ENCODE peak calls at places on chromosomes 11 and 22, in six cellular contexts. One of them, this sample, is unnamed.

GRCh38 chr22:19799322-19800190 is 39.0 kb downstream of the TBX1 start:
- DNase-seq in M059J: peak
- DNase-seq in ACHN: no peak
- DNase-seq in anterior cingulate cortex: no peak
- DNase-seq in stimulated activated CD4-positive, alpha-beta T cell treated with anti-CD3 and anti-CD28 coated beads, TNF-alpha, amount 100 ng/mL, for 1 hour: no peak
- DNase-seq in upper lobe of right lung: no peak
- DNase-seq in this sample: no peak

GRCh38 chr11:86180415-86180814 is 64.1 kb upstream of the EED start:
- DNase-seq in M059J: no peak
- DNase-seq in ACHN: no peak
- DNase-seq in anterior cingulate cortex: no peak
- DNase-seq in stimulated activated CD4-positive, alpha-beta T cell treated with anti-CD3 and anti-CD28 coated beads, TNF-alpha, amount 100 ng/mL, for 1 hour: no peak
- DNase-seq in upper lobe of right lung: no peak
- DNase-seq in this sample: no peak

GRCh38 chr11:132604446-132604845 is 927.9 kb downstream of the OPCML start:
- DNase-seq in M059J: peak
- DNase-seq in ACHN: no peak
- DNase-seq in anterior cingulate cortex: no peak
- DNase-seq in stimulated activated CD4-positive, alpha-beta T cell treated with anti-CD3 and anti-CD28 coated beads, TNF-alpha, amount 100 ng/mL, for 1 hour: no peak
- DNase-seq in upper lobe of right lung: no peak
- DNase-seq in this sample: no peak

GRCh38 chr11:69278091-69278867 is 15.7 kb upstream of the MYEOV start:
- DNase-seq in M059J: no peak
- DNase-seq in ACHN: no peak
- DNase-seq in anterior cingulate cortex: no peak
- DNase-seq in stimulated activated CD4-positive, alpha-beta T cell treated with anti-CD3 and anti-CD28 coated beads, TNF-alpha, amount 100 ng/mL, for 1 hour: no peak
- DNase-seq in upper lobe of right lung: peak
- DNase-seq in this sample: no peak

GRCh38 chr11:3962406-3962840 is 107.0 kb downstream of the STIM1 start:
- DNase-seq in M059J: no peak
- DNase-seq in ACHN: no peak
- DNase-seq in anterior cingulate cortex: no peak
- DNase-seq in stimulated activated CD4-positive, alpha-beta T cell treated with anti-CD3 and anti-CD28 coated beads, TNF-alpha, amount 100 ng/mL, for 1 hour: no peak
- DNase-seq in upper lobe of right lung: no peak
- DNase-seq in this sample: no peak

GRCh38 chr11:24496728-24497396 is at the start of gene LUZP2:
- DNase-seq in M059J: peak
- DNase-seq in ACHN: peak
- DNase-seq in anterior cingulate cortex: no peak
- DNase-seq in stimulated activated CD4-positive, alpha-beta T cell treated with anti-CD3 and anti-CD28 coated beads, TNF-alpha, amount 100 ng/mL, for 1 hour: no peak
- DNase-seq in upper lobe of right lung: peak
- DNase-seq in this sample: peak

GRCh38 chr22:23401111-23401909 is 178.8 kb downstream of the IGLL1 start:
- DNase-seq in M059J: peak
- DNase-seq in ACHN: peak
- DNase-seq in anterior cingulate cortex: no peak
- DNase-seq in stimulated activated CD4-positive, alpha-beta T cell treated with anti-CD3 and anti-CD28 coated beads, TNF-alpha, amount 100 ng/mL, for 1 hour: no peak
- DNase-seq in upper lobe of right lung: peak
- DNase-seq in this sample: no peak

GRCh38 chr11:129247129-129247528 is 55.0 kb upstream of the ARHGAP32 start:
- DNase-seq in M059J: peak
- DNase-seq in ACHN: no peak
- DNase-seq in anterior cingulate cortex: no peak
- DNase-seq in stimulated activated CD4-positive, alpha-beta T cell treated with anti-CD3 and anti-CD28 coated beads, TNF-alpha, amount 100 ng/mL, for 1 hour: no peak
- DNase-seq in upper lobe of right lung: no peak
- DNase-seq in this sample: no peak

GRCh38 chr22:44344407-44344806 is 31.7 kb upstream of the SHISAL1 start:
- DNase-seq in M059J: no peak
- DNase-seq in ACHN: no peak
- DNase-seq in anterior cingulate cortex: no peak
- DNase-seq in stimulated activated CD4-positive, alpha-beta T cell treated with anti-CD3 and anti-CD28 coated beads, TNF-alpha, amount 100 ng/mL, for 1 hour: no peak
- DNase-seq in upper lobe of right lung: no peak
- DNase-seq in this sample: no peak

GRCh38 chr11:36458129-36458918 is 51.7 kb downstream of the TRAF6 start:
- DNase-seq in M059J: no peak
- DNase-seq in ACHN: no peak
- DNase-seq in anterior cingulate cortex: no peak
- DNase-seq in stimulated activated CD4-positive, alpha-beta T cell treated with anti-CD3 and anti-CD28 coated beads, TNF-alpha, amount 100 ng/mL, for 1 hour: no peak
- DNase-seq in upper lobe of right lung: no peak
- DNase-seq in this sample: no peak

GRCh38 chr11:4090258-4090657 is 4.3 kb upstream of the RRM1 start:
- DNase-seq in M059J: no peak
- DNase-seq in ACHN: no peak
- DNase-seq in anterior cingulate cortex: no peak
- DNase-seq in stimulated activated CD4-positive, alpha-beta T cell treated with anti-CD3 and anti-CD28 coated beads, TNF-alpha, amount 100 ng/mL, for 1 hour: no peak
- DNase-seq in upper lobe of right lung: no peak
- DNase-seq in this sample: no peak

GRCh38 chr22:28799834-28800307 is 498 bp downstream of the XBP1 start:
- DNase-seq in M059J: peak
- DNase-seq in ACHN: peak
- DNase-seq in anterior cingulate cortex: no peak
- DNase-seq in stimulated activated CD4-positive, alpha-beta T cell treated with anti-CD3 and anti-CD28 coated beads, TNF-alpha, amount 100 ng/mL, for 1 hour: no peak
- DNase-seq in upper lobe of right lung: peak
- DNase-seq in this sample: no peak

This sample was measured in occipital lobe.